ENCODE peak calls at places on chromosomes 13 and 19, in five cellular contexts. O is HepG2, I is A549, H is upper lobe of left lung, U is K562. A is an unnamed sample.

GRCh38 chr13:40153516-40153915 is 498.1 kb downstream of the COG6 start:
- ATAC-seq in O (no peak), I (no peak), H (no peak), U (no peak), A (no peak)

GRCh38 chr13:74450976-74451375 is 316.8 kb upstream of the KLF12 start:
- ATAC-seq in O (no peak), I (no peak), H (no peak), U (no peak), A (no peak)

GRCh38 chr19:43711751-43712355 is 4.0 kb upstream of the IRGC start:
- ATAC-seq in O (no peak), I (peak; percentile 49), H (no peak), U (peak; percentile 39), A (no peak)

GRCh38 chr19:23343434-23344010 is 51.7 kb downstream of the ZNF91 start:
- ATAC-seq in O (no peak), I (no peak), H (no peak), U (no peak), A (no peak)

GRCh38 chr19:6048808-6049405 is 61.4 kb downstream of the RFX2 start:
- ATAC-seq in O (peak; percentile 96), I (peak; percentile 99), H (peak; percentile 97), U (peak; percentile 100), A (peak; percentile 90)

GRCh38 chr13:45849408-45849807 is 2.1 kb downstream of the SIAH3 start:
- ATAC-seq in O (no peak), I (no peak), H (no peak), U (no peak), A (no peak)

GRCh38 chr19:39197808-39198207 is 1.0 kb downstream of the NCCRP1 start:
- ATAC-seq in O (no peak), I (peak; percentile 4), H (no peak), U (no peak), A (no peak)

GRCh38 chr13:99955747-99956472 is 15.7 kb downstream of the ZIC5 start:
- ATAC-seq in O (no peak), I (no peak), H (peak; percentile 58), U (no peak), A (no peak)

GRCh38 chr13:40682449-40683240 is 16.2 kb upstream of the FOXO1 start:
- ATAC-seq in O (peak; percentile 36), I (no peak), H (peak; percentile 68), U (no peak), A (no peak)

GRCh38 chr13:99523838-99524237 is 22.6 kb downstream of the TM9SF2 start:
- ATAC-seq in O (no peak), I (no peak), H (no peak), U (no peak), A (no peak)

GRCh38 chr19:2270157-2270571 is 11.8 kb downstream of the PEAK3 start:
- ATAC-seq in O (no peak), I (peak; percentile 10), H (peak; percentile 50), U (peak; percentile 13), A (no peak)

GRCh38 chr13:72221276-72221962 is 354.4 kb upstream of the DACH1 start:
- ATAC-seq in O (peak; percentile 100), I (peak; percentile 88), H (peak; percentile 54), U (peak; percentile 47), A (no peak)

GRCh38 chr19:36421749-36422481 is 3.5 kb upstream of the ZFP82 start:
- ATAC-seq in O (no peak), I (no peak), H (peak; percentile 4), U (no peak), A (no peak)

GRCh38 chr13:110208116-110208515 is 98.8 kb downstream of the COL4A1 start:
- ATAC-seq in O (no peak), I (no peak), H (peak; percentile 19), U (no peak), A (no peak)

GRCh38 chr13:43963726-43964125 is 84.0 kb downstream of the LACC1 start:
- ATAC-seq in O (peak; percentile 74), I (peak; percentile 67), H (no peak), U (no peak), A (no peak)

GRCh38 chr13:79003989-79004550 is 345.1 kb upstream of the OBI1 start:
- ATAC-seq in O (no peak), I (no peak), H (no peak), U (no peak), A (no peak)

GRCh38 chr19:5060591-5061339 is 91.9 kb downstream of the KDM4B start:
- ATAC-seq in O (no peak), I (no peak), H (no peak), U (no peak), A (no peak)

GRCh38 chr13:92164822-92165221 is 766.4 kb downstream of the GPC5 start:
- ATAC-seq in O (no peak), I (no peak), H (no peak), U (no peak), A (no peak)

GRCh38 chr13:110254751-110255553 is 52.0 kb downstream of the COL4A1 start:
- ATAC-seq in O (no peak), I (no peak), H (no peak), U (no peak), A (no peak)

GRCh38 chr13:114015608-114016295 is 41.9 kb upstream of the C13orf46 start:
- ATAC-seq in O (peak; percentile 16), I (peak; percentile 31), H (peak; percentile 69), U (no peak), A (peak; percentile 83)

GRCh38 chr19:2495130-2495641 is 19.3 kb downstream of the GADD45B start:
- ATAC-seq in O (peak; percentile 33), I (peak; percentile 83), H (peak; percentile 79), U (peak; percentile 19), A (peak; percentile 80)

GRCh38 chr19:56080669-56081401 is 40.3 kb downstream of the ZNF787 start:
- ATAC-seq in O (peak; percentile 58), I (peak; percentile 64), H (peak; percentile 89), U (peak; percentile 89), A (peak; percentile 77)

GRCh38 chr13:110265682-110266430 is 41.1 kb downstream of the COL4A1 start:
- ATAC-seq in O (no peak), I (no peak), H (no peak), U (no peak), A (peak; percentile 26)

DNA sequence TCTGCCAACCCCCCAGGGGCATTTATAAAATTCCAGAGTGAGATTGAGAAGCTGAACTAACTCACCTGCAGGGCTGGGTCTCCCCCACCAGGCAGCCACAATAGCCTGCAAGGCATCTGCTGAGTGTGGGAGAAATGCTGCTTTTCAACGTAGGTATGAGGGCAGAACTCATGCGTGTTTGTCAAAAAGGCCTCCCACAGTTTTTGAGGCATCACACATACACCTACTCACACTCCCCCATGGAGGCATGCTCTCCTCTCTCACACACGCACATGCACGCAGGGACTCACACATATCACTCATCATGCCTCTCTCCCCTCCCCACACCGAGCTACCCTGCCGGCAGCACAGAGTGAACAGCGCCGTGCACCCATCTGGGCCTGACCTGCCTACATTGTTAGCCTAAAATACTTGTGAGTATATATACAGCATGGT is 390.5 kb downstream of the FGF9 start:
- ATAC-seq in O (no peak), I (no peak), H (peak; percentile 18), U (no peak), A (no peak)
- TF ChIP-seq EP300 in O (no peak), I (no peak), H (no peak), U (no peak), A (no peak)

GRCh38 chr19:47507031-47507430 is 7.8 kb downstream of the NAPA start:
- ATAC-seq in O (no peak), I (no peak), H (no peak), U (no peak), A (no peak)

GRCh38 chr19:47509170-47509847 is 5.6 kb downstream of the NAPA start:
- ATAC-seq in O (no peak), I (no peak), H (no peak), U (no peak), A (no peak)

GRCh38 chr19:47507924-47508553 is 6.8 kb downstream of the NAPA start:
- ATAC-seq in O (no peak), I (peak; percentile 22), H (no peak), U (peak; percentile 72), A (no peak)

GRCh38 chr19:47509973-47510372 is 4.9 kb downstream of the NAPA start:
- ATAC-seq in O (no peak), I (no peak), H (no peak), U (no peak), A (no peak)

DNA sequence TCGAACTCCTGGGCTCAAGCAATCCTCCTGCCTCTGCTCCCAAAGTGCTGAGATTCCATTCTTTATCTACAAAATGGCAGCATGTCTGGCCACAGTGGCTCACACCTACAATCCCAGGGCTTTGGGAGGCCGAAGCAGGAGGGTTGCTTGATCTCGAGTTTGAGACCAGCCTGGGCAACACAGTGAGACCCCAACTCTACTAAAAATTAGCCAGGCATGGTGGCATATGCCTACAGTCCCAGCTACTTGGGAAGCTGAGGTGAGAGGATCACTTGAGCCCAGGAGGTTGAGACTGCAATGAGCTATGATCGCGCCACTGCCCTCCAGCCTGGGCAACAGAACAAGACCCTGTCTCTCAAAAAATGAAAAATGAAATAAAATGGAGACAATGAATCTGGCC is 6.1 kb downstream of the NAPA start:
- ATAC-seq in O (no peak), I (no peak), H (no peak), U (no peak), A (no peak)
- H3K4me1 ChIP-seq in O (peaks cover 22% of the 10 kb centered on the region), I (peaks cover 20% of the 10 kb centered on the region), H (peaks cover 69% of the 10 kb centered on the region), U (peaks cover 44% of the 10 kb centered on the region), A (peaks cover 7% of the 10 kb centered on the region)

GRCh38 chr13:101384929-101385328 is 31.4 kb downstream of the NALCN start:
- ATAC-seq in O (no peak), I (no peak), H (no peak), U (no peak), A (no peak)
- H3K27ac ChIP-seq in O (no peak overlapping the region), I (no peak overlapping the region), H (no peak overlapping the region), U (no peak overlapping the region), A (no peak overlapping the region)

DNA sequence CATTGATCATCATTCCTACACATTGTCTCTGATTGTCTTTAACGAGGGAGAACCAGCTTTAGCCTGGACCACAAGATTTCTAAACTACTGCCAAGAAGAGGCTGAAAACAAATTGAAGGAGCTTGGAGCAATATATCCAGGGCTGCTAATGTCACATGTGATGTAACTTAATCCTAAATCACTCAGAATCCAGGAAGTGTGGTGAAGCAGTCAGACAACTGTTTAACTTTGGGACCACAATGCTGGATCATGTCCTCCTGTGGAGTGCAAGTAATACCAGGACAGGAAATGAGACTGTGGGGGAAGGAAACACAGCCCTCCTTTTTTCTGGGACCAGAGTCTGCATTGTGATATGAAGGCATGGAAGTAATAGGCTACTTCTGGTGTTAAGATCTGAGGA is 430.2 kb downstream of the KCTD12 start:
- ATAC-seq in O (no peak), I (no peak), H (no peak), U (no peak), A (no peak)
- TF ChIP-seq EP300 in O (no peak), I (no peak), H (no peak), U (no peak), A (no peak)

GRCh38 chr13:33259296-33259695 is 26.3 kb downstream of the STARD13 start:
- ATAC-seq in O (no peak), I (no peak), H (no peak), U (no peak), A (no peak)
- H3K4me1 ChIP-seq in O (peaks cover 83% of the 10 kb centered on the region), I (peaks cover 43% of the 10 kb centered on the region), H (peaks cover 48% of the 10 kb centered on the region), U (no peaks in the 10 kb centered on the region), A (peaks cover 31% of the 10 kb centered on the region)

DNA sequence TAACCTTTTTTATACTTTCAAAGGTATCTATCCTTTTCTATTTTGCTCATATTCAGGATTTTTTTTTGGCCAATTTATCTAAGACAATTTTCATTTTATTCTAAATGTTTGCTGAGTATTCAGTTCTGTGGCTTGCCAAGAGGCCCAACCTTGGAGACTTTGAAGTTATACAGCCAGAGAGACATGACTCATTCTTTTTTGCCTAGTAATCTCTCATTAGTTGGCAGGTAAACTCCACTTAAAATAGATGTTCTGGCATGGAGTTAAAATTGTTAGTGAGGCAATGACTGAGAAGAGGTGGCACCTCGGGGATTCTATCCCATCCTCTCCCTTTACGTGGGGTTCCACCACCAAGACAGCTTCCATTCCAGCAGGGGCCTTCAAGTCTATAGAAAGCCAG is 213.8 kb downstream of the KCTD12 start:
- ATAC-seq in O (no peak), I (no peak), H (peak; percentile 24), U (no peak), A (no peak)
- H3K27ac ChIP-seq in O (no peak overlapping the region), I (no peak overlapping the region), H (no peak overlapping the region), U (no peak overlapping the region), A (no peak overlapping the region)

GRCh38 chr19:369256-369655 is 24.7 kb upstream of the MIER2 start:
- ATAC-seq in O (no peak), I (no peak), H (no peak), U (no peak), A (no peak)
- TF ChIP-seq EP300 in O (no peak), I (no peak), H (no peak), U (no peak), A (no peak)